ENCODE peak calls at places on chromosome 2, in eight cellular contexts. Q, B, Z, W, C, K, Y and N are unnamed samples.
A peak's percentile ranks its signal among the peaks of the same experiment; 100 is the strongest.

GRCh38 chr2:216666461-216667233 is 28.7 kb downstream of the IGFBP5 start:
- DNase-seq in B (peak; percentile 36), Y (peak; percentile 77), K (peak; percentile 71), Q (peak; percentile 27), W (peak; percentile 25), Z (no peak), C (peak; percentile 73), N (peak; percentile 71)

GRCh38 chr2:26172866-26173595 is at the start of gene GAREM2:
- DNase-seq in Q (no peak), W (no peak), K (no peak), B (no peak), Z (no peak), C (no peak), Y (peak; percentile 63), N (no peak)

GRCh38 chr2:105287692-105288091 is 41.8 kb downstream of the TGFBRAP1 start:
- DNase-seq in Q (peak; percentile 72), W (no peak), K (peak; percentile 51), C (peak; percentile 50), B (no peak), Y (no peak), Z (no peak), N (peak; percentile 15)

GRCh38 chr2:122831644-122832043 is 1076.2 kb downstream of the TSN start:
- DNase-seq in Z (peak; percentile 4), W (no peak), C (no peak), Y (peak; percentile 27), K (peak; percentile 47), Q (no peak), B (no peak), N (no peak)

GRCh38 chr2:182824759-182825143 is 41.7 kb downstream of the FRZB start:
- DNase-seq in C (no peak), W (no peak), B (no peak), Y (peak; percentile 50), Q (no peak), Z (no peak), K (no peak), N (no peak)

GRCh38 chr2:74887445-74887951 is 53.6 kb downstream of the HK2 start:
- DNase-seq in Z (peak; percentile 75), C (peak; percentile 97), W (no peak), K (peak; percentile 74), Q (no peak), B (no peak), Y (no peak), N (peak; percentile 60)

GRCh38 chr2:167293172-167293781 is 405.0 kb downstream of the XIRP2 start:
- DNase-seq in K (peak; percentile 27), B (peak; percentile 3), Z (no peak), Y (peak; percentile 41), W (peak; percentile 20), Q (peak; percentile 20), C (no peak), N (peak; percentile 10)

GRCh38 chr2:106011380-106011779 is 182.7 kb downstream of the UXS1 start:
- DNase-seq in B (no peak), Q (no peak), Y (no peak), K (peak; percentile 15), W (no peak), C (no peak), Z (no peak), N (no peak)

GRCh38 chr2:195056001-195056400 is 601.0 kb upstream of the SLC39A10 start:
- DNase-seq in Q (no peak), W (no peak), K (no peak), Y (peak; percentile 20), C (no peak), B (no peak), Z (no peak), N (no peak)

GRCh38 chr2:43013821-43014345 is 212.5 kb downstream of the ZFP36L2 start:
- DNase-seq in Z (no peak), K (no peak), B (no peak), Q (peak; percentile 22), W (no peak), C (no peak), Y (no peak), N (no peak)

GRCh38 chr2:240947607-240948006 is 41.5 kb downstream of the CROCC2 start:
- DNase-seq in W (no peak), Z (no peak), K (no peak), C (no peak), Y (no peak), Q (no peak), B (no peak), N (no peak)

GRCh38 chr2:45888167-45888566 is 236.7 kb downstream of the PRKCE start:
- DNase-seq in Y (no peak), C (peak; percentile 20), K (peak; percentile 72), Z (no peak), Q (no peak), W (no peak), B (no peak), N (peak; percentile 34)

GRCh38 chr2:128401680-128402079 is 83.0 kb upstream of the HS6ST1 start:
- DNase-seq in B (no peak), Z (no peak), C (no peak), W (no peak), K (no peak), Y (no peak), Q (no peak), N (no peak)

GRCh38 chr2:172119089-172119488 is 16.4 kb upstream of the DLX2 start:
- DNase-seq in Y (no peak), Q (no peak), Z (no peak), B (no peak), W (no peak), K (peak; percentile 82), C (peak; percentile 95), N (peak; percentile 21)

GRCh38 chr2:235499306-235499812 is 5.5 kb downstream of the AGAP1 start:
- DNase-seq in W (no peak), K (no peak), C (no peak), Q (no peak), B (no peak), Y (no peak), Z (no peak), N (no peak)